ENCODE peak calls at places on chromosomes 11 and 22, in seven cellular contexts. One of them, this sample, is unnamed.

GRCh38 chr11:34331736-34332135 is 26.1 kb downstream of the ABTB2 start:
- DNase-seq in AG04450: no peak
- DNase-seq in body of pancreas: no peak
- DNase-seq in nephron progenitor cell: no peak
- DNase-seq in psoas muscle: no peak
- DNase-seq in PC-3: peak
- DNase-seq in left ventricle myocardium inferior: no peak
- DNase-seq in this sample: no peak

GRCh38 chr22:26590525-26590858 is 560 bp upstream of the TPST2 start:
- DNase-seq in AG04450: no peak
- DNase-seq in body of pancreas: peak
- DNase-seq in nephron progenitor cell: no peak
- DNase-seq in psoas muscle: no peak
- DNase-seq in PC-3: peak
- DNase-seq in left ventricle myocardium inferior: no peak
- DNase-seq in this sample: no peak

GRCh38 chr22:44276706-44277403 is 35.9 kb downstream of the SHISAL1 start:
- DNase-seq in AG04450: no peak
- DNase-seq in body of pancreas: no peak
- DNase-seq in nephron progenitor cell: no peak
- DNase-seq in psoas muscle: peak
- DNase-seq in PC-3: no peak
- DNase-seq in left ventricle myocardium inferior: no peak
- DNase-seq in this sample: no peak

GRCh38 chr11:2730323-2731284 is 30.8 kb upstream of the KCNQ1OT1 start:
- DNase-seq in AG04450: no peak
- DNase-seq in body of pancreas: peak
- DNase-seq in nephron progenitor cell: no peak
- DNase-seq in psoas muscle: no peak
- DNase-seq in PC-3: no peak
- DNase-seq in left ventricle myocardium inferior: no peak
- DNase-seq in this sample: no peak

GRCh38 chr11:134752964-134753804 is 341.1 kb upstream of the B3GAT1 start:
- DNase-seq in AG04450: no peak
- DNase-seq in body of pancreas: no peak
- DNase-seq in nephron progenitor cell: no peak
- DNase-seq in psoas muscle: no peak
- DNase-seq in PC-3: no peak
- DNase-seq in left ventricle myocardium inferior: no peak
- DNase-seq in this sample: no peak

GRCh38 chr22:46462726-46463371 is 74.6 kb downstream of the CELSR1 start:
- DNase-seq in AG04450: no peak
- DNase-seq in body of pancreas: no peak
- DNase-seq in nephron progenitor cell: no peak
- DNase-seq in psoas muscle: no peak
- DNase-seq in PC-3: peak
- DNase-seq in left ventricle myocardium inferior: no peak
- DNase-seq in this sample: no peak

GRCh38 chr11:112962854-112963367 is 1.7 kb downstream of the NCAM1 start:
- DNase-seq in AG04450: no peak
- DNase-seq in body of pancreas: peak
- DNase-seq in nephron progenitor cell: peak
- DNase-seq in psoas muscle: peak
- DNase-seq in PC-3: no peak
- DNase-seq in left ventricle myocardium inferior: peak
- DNase-seq in this sample: peak

GRCh38 chr11:122754553-122755322 is 83.6 kb upstream of the CRTAM start:
- DNase-seq in AG04450: no peak
- DNase-seq in body of pancreas: peak
- DNase-seq in nephron progenitor cell: no peak
- DNase-seq in psoas muscle: no peak
- DNase-seq in PC-3: peak
- DNase-seq in left ventricle myocardium inferior: no peak
- DNase-seq in this sample: no peak

GRCh38 chr22:32801436-32802290 is at the start of gene TIMP3:
- DNase-seq in AG04450: peak
- DNase-seq in body of pancreas: peak
- DNase-seq in nephron progenitor cell: peak
- DNase-seq in psoas muscle: peak
- DNase-seq in PC-3: no peak
- DNase-seq in left ventricle myocardium inferior: peak
- DNase-seq in this sample: peak

This sample was measured in testis.